ENCODE peak calls at places on chromosomes 7 and 10, in four cellular contexts. R, I, S and H are unnamed samples.

GRCh38 chr7:155069992-155070827 is at the start of gene HTR5A:
- DNase-seq in R (peak; percentile 94), I (peak; percentile 70), S (peak; percentile 11), H (peak; percentile 84)

GRCh38 chr7:127844707-127845331 is 186.4 kb downstream of the LRRC4 start:
- DNase-seq in R (no peak), I (no peak), S (no peak), H (no peak)

GRCh38 chr7:38291117-38291647 is 17.7 kb upstream of the TARP start:
- DNase-seq in R (no peak), I (no peak), S (no peak), H (no peak)

GRCh38 chr7:27097686-27098492 is 2.1 kb upstream of the HOXA1 start:
- DNase-seq in R (no peak), I (no peak), S (no peak), H (no peak)

GRCh38 chr10:132211246-132211645 is 24.5 kb downstream of the DPYSL4 start:
- DNase-seq in R (no peak), I (no peak), S (no peak), H (no peak)

GRCh38 chr10:103936022-103936421 is 18.0 kb upstream of the STN1 start:
- DNase-seq in R (no peak), I (peak; percentile 24), S (no peak), H (no peak)

GRCh38 chr10:48807786-48808185 is 123.1 kb downstream of the WDFY4 start:
- DNase-seq in R (no peak), I (no peak), S (no peak), H (no peak)

GRCh38 chr10:69641261-69641980 is 11.4 kb downstream of the FAM241B start:
- DNase-seq in R (no peak), I (no peak), S (no peak), H (no peak)

GRCh38 chr7:39651262-39651661 is 27.9 kb downstream of the RALA start:
- DNase-seq in R (no peak), I (no peak), S (no peak), H (no peak)

GRCh38 chr10:78717200-78717599 is 351.6 kb upstream of the ZMIZ1 start:
- DNase-seq in R (no peak), I (no peak), S (no peak), H (no peak)

GRCh38 chr7:142883145-142883544 is 2.4 kb downstream of the TRPV6 start:
- DNase-seq in R (no peak), I (no peak), S (no peak), H (no peak)

GRCh38 chr7:116552616-116553015 is 27.8 kb downstream of the CAV1 start:
- DNase-seq in R (no peak), I (no peak), S (no peak), H (no peak)

GRCh38 chr7:127530148-127530547 is 55.2 kb downstream of the GCC1 start:
- DNase-seq in R (no peak), I (no peak), S (no peak), H (no peak)

GRCh38 chr7:46545790-46546189 is 624.7 kb upstream of the IGFBP3 start:
- DNase-seq in R (no peak), I (no peak), S (no peak), H (no peak)

GRCh38 chr7:158863611-158864506 is 7.5 kb downstream of the DYNC2I1 start:
- DNase-seq in R (peak; percentile 52), I (peak; percentile 84), S (peak; percentile 33), H (peak; percentile 44)

GRCh38 chr7:84613411-84613810 is 418.8 kb upstream of the SEMA3A start:
- DNase-seq in R (no peak), I (no peak), S (no peak), H (no peak)

GRCh38 chr10:71739368-71739900 is 19.9 kb upstream of the C10orf105 start:
- DNase-seq in R (no peak), I (no peak), S (no peak), H (no peak)

GRCh38 chr7:103076767-103077166 is 1.8 kb downstream of the ARMC10 start:
- DNase-seq in R (no peak), I (no peak), S (no peak), H (no peak)

GRCh38 chr10:99527526-99528255 is 5.1 kb upstream of the NKX2-3 start:
- DNase-seq in R (no peak), I (peak; percentile 39), S (no peak), H (no peak)
- TF ChIP-seq POLR2AphosphoS5 in R (no peak), I (no peak), S (no peak), H (no peak)

GRCh38 chr7:1592299-1592842 is 22.5 kb upstream of the PSMG3 start:
- DNase-seq in R (no peak), I (peak; percentile 37), S (no peak), H (no peak)
- TF ChIP-seq TAF1 in R (no peak), I (no peak), S (no peak), H (no peak)

GRCh38 chr7:29288534-29289091 is 94.0 kb downstream of the CHN2 start:
- DNase-seq in R (no peak), I (no peak), S (no peak), H (no peak)
- TF ChIP-seq POLR2AphosphoS5 in R (no peak), I (no peak), S (no peak), H (no peak)

GRCh38 chr10:88195841-88196240 is 332.4 kb downstream of the PTEN start:
- DNase-seq in R (no peak), I (no peak), S (no peak), H (no peak)
- TF ChIP-seq TAF1 in R (no peak), I (no peak), S (no peak), H (no peak)

DNA sequence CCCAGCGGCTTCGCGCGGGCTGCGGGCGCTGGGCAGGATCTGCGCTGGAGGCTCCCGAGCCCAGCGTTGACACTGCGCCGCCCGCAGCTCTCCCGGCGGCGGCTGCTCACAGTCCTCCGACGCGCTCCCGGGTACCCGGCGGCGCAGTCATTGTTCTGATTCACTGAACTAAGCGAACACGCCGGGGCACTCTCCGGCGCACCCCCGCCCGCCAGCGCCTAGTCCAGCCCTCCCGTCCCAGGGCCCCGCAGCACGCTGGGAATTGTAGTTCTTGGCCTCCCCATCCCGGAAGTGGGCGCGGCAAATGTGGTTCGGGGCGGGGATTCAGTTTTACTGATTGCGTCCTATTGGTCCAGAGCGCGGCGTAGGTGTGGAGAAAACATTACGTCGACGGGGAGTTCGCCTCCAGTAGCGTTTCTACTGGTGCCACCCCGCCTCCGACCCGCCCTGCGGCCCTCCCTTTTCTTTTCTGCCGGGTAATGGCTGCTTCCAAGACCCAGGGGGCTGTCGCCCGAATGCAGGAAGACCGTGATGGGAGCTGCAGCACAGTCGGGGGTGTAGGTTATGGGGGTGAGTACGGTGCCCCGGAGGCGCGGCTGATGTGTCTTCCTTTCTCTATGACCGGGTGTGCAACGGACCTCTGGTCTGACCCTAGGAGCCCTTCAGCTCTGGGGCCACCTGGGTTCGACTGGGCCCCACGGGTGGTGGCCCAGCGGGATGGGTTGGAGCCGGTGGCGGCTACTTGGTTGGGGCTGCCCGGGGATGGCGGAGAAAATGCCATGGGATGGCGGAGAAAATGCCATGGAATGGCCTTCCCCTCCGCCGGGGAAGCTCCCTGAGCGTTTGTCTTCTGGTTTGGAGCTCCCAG is at the start of the genes DOCK4 and ZNF277:
- DNase-seq in R (peak; percentile 82), I (peak; percentile 98), S (peak; percentile 94), H (peak; percentile 83)
- TF ChIP-seq POLR2AphosphoS5 in R (no peak), I (peak; percentile 76), S (no peak), H (no peak)

GRCh38 chr7:22002731-22003130 is 57.0 kb upstream of the CDCA7L start:
- DNase-seq in R (no peak), I (no peak), S (no peak), H (no peak)

GRCh38 chr7:21996641-21997040 is 50.9 kb upstream of the CDCA7L start:
- DNase-seq in R (no peak), I (no peak), S (no peak), H (no peak)

GRCh38 chr7:22005151-22005550 is 59.5 kb upstream of the CDCA7L start:
- DNase-seq in R (no peak), I (no peak), S (no peak), H (no peak)

GRCh38 chr7:21999896-22000295 is 54.2 kb upstream of the CDCA7L start:
- DNase-seq in R (no peak), I (no peak), S (no peak), H (no peak)

GRCh38 chr7:22001345-22002004 is 55.8 kb upstream of the CDCA7L start:
- DNase-seq in R (peak; percentile 35), I (peak; percentile 66), S (peak; percentile 13), H (peak; percentile 16)
- TF ChIP-seq TAF1 in R (no peak), I (no peak), S (no peak), H (no peak)

DNA sequence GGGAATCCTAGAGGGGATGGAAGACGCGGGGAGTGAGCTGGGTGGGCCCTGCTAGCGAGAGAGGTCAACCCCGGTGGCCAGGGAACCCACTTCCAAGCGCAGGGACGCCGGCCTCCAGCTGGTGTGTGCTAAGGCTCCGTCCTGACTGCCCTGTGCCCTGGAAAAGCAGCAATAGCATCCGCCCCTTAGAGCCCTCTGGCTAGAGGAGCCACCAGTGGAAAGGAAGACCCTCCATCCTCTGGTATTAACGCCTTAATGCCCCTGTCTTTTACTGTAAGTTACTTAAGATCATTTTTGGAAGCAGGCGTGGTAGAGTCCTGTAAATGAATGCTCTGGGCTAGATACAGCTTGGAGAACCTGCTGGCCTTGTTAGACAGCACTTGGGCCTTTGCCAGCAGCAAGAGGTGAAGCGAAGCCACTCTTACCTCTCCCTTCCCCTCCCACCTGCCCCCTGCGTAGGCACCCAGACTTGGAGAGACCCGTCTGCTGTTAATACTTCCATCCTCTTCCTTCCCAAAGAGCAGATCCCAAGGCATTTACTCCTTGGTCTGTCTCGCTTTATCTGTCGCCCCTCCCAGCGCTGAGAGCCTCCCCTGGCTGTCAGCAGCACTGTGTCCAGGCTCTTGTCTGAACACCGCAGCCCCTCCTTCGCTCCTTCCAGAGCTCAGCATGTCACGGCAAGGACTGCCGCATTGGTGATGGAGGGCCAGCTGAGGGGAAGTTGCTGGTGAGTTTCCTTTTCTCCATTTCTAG is 4.6 kb downstream of the REPIN1 start:
- DNase-seq in R (no peak), I (no peak), S (no peak), H (no peak)
- TF ChIP-seq POLR2AphosphoS5 in R (peak; percentile 55), I (peak; percentile 17), S (peak; percentile 57), H (peak; percentile 44)